ENCODE peak calls at places on chromosome 6, in seven cellular contexts. One of them, this sample, is unnamed.

GRCh38 chr6:5036309-5036708 is 32.5 kb upstream of the RPP40 start:
- DNase-seq in Ammon's horn: no peak
- DNase-seq in activated naive CD4-positive, alpha-beta T cell treated with anti-CD3 and anti-CD28 coated beads, Interleukin-2, amount 10 ng/mL, durations not matched to agents 7 days and 5 days: no peak
- DNase-seq in CMK: no peak
- DNase-seq in T-helper 1 cell: no peak
- DNase-seq in M059J: peak; percentile 42
- DNase-seq in GM13977: no peak
- DNase-seq in this sample: no peak

GRCh38 chr6:52640170-52640569 is 30.7 kb upstream of the TMEM14A start:
- DNase-seq in CMK: no peak
- DNase-seq in GM13977: no peak
- DNase-seq in activated naive CD4-positive, alpha-beta T cell treated with anti-CD3 and anti-CD28 coated beads, Interleukin-2, amount 10 ng/mL, durations not matched to agents 7 days and 5 days: no peak
- DNase-seq in Ammon's horn: peak; percentile 56
- DNase-seq in M059J: no peak
- DNase-seq in T-helper 1 cell: no peak
- DNase-seq in this sample: no peak

GRCh38 chr6:77456531-77457248 is 6.6 kb downstream of the HTR1B start:
- DNase-seq in activated naive CD4-positive, alpha-beta T cell treated with anti-CD3 and anti-CD28 coated beads, Interleukin-2, amount 10 ng/mL, durations not matched to agents 7 days and 5 days: no peak
- DNase-seq in GM13977: no peak
- DNase-seq in Ammon's horn: no peak
- DNase-seq in CMK: no peak
- DNase-seq in T-helper 1 cell: no peak
- DNase-seq in M059J: peak; percentile 97
- DNase-seq in this sample: no peak

GRCh38 chr6:42411431-42411830 is 40.3 kb downstream of the TRERF1 start:
- DNase-seq in M059J: no peak
- DNase-seq in Ammon's horn: peak; percentile 27
- DNase-seq in activated naive CD4-positive, alpha-beta T cell treated with anti-CD3 and anti-CD28 coated beads, Interleukin-2, amount 10 ng/mL, durations not matched to agents 7 days and 5 days: no peak
- DNase-seq in CMK: no peak
- DNase-seq in GM13977: no peak
- DNase-seq in T-helper 1 cell: no peak
- DNase-seq in this sample: no peak

GRCh38 chr6:129279343-129280104 is 396.6 kb downstream of the LAMA2 start:
- DNase-seq in T-helper 1 cell: no peak
- DNase-seq in activated naive CD4-positive, alpha-beta T cell treated with anti-CD3 and anti-CD28 coated beads, Interleukin-2, amount 10 ng/mL, durations not matched to agents 7 days and 5 days: no peak
- DNase-seq in CMK: no peak
- DNase-seq in M059J: no peak
- DNase-seq in GM13977: no peak
- DNase-seq in Ammon's horn: no peak
- DNase-seq in this sample: no peak

GRCh38 chr6:57013501-57013900 is 33.0 kb upstream of the KIAA1586 start:
- DNase-seq in CMK: no peak
- DNase-seq in Ammon's horn: no peak
- DNase-seq in M059J: peak; percentile 98
- DNase-seq in activated naive CD4-positive, alpha-beta T cell treated with anti-CD3 and anti-CD28 coated beads, Interleukin-2, amount 10 ng/mL, durations not matched to agents 7 days and 5 days: no peak
- DNase-seq in GM13977: no peak
- DNase-seq in T-helper 1 cell: no peak
- DNase-seq in this sample: no peak

GRCh38 chr6:165889636-165890403 is 226.8 kb upstream of the PDE10A start:
- DNase-seq in GM13977: peak; percentile 39
- DNase-seq in Ammon's horn: peak; percentile 46
- DNase-seq in CMK: no peak
- DNase-seq in T-helper 1 cell: no peak
- DNase-seq in activated naive CD4-positive, alpha-beta T cell treated with anti-CD3 and anti-CD28 coated beads, Interleukin-2, amount 10 ng/mL, durations not matched to agents 7 days and 5 days: no peak
- DNase-seq in M059J: peak; percentile 7
- DNase-seq in this sample: peak; percentile 34

GRCh38 chr6:21348462-21349195 is 244.9 kb upstream of the SOX4 start:
- DNase-seq in T-helper 1 cell: no peak
- DNase-seq in CMK: no peak
- DNase-seq in M059J: peak; percentile 96
- DNase-seq in GM13977: no peak
- DNase-seq in Ammon's horn: no peak
- DNase-seq in activated naive CD4-positive, alpha-beta T cell treated with anti-CD3 and anti-CD28 coated beads, Interleukin-2, amount 10 ng/mL, durations not matched to agents 7 days and 5 days: no peak
- DNase-seq in this sample: no peak

GRCh38 chr6:30882764-30883475 is 1.4 kb upstream of the DDR1 start:
- DNase-seq in activated naive CD4-positive, alpha-beta T cell treated with anti-CD3 and anti-CD28 coated beads, Interleukin-2, amount 10 ng/mL, durations not matched to agents 7 days and 5 days: no peak
- DNase-seq in M059J: no peak
- DNase-seq in T-helper 1 cell: no peak
- DNase-seq in GM13977: peak; percentile 81
- DNase-seq in Ammon's horn: no peak
- DNase-seq in CMK: no peak
- DNase-seq in this sample: no peak

GRCh38 chr6:10583509-10583908 is 62.4 kb downstream of the GCNT2 start:
- DNase-seq in GM13977: no peak
- DNase-seq in activated naive CD4-positive, alpha-beta T cell treated with anti-CD3 and anti-CD28 coated beads, Interleukin-2, amount 10 ng/mL, durations not matched to agents 7 days and 5 days: peak; percentile 21
- DNase-seq in Ammon's horn: no peak
- DNase-seq in CMK: no peak
- DNase-seq in T-helper 1 cell: peak; percentile 8
- DNase-seq in M059J: no peak
- DNase-seq in this sample: peak; percentile 73

GRCh38 chr6:127514396-127515227 is 4.5 kb downstream of the MTCL3 start:
- DNase-seq in T-helper 1 cell: peak; percentile 82
- DNase-seq in Ammon's horn: peak; percentile 76
- DNase-seq in M059J: no peak
- DNase-seq in activated naive CD4-positive, alpha-beta T cell treated with anti-CD3 and anti-CD28 coated beads, Interleukin-2, amount 10 ng/mL, durations not matched to agents 7 days and 5 days: peak; percentile 73
- DNase-seq in GM13977: peak; percentile 17
- DNase-seq in CMK: no peak
- DNase-seq in this sample: no peak

GRCh38 chr6:169689247-169689646 is 12.6 kb downstream of the WDR27 start:
- DNase-seq in GM13977: no peak
- DNase-seq in Ammon's horn: no peak
- DNase-seq in T-helper 1 cell: no peak
- DNase-seq in CMK: no peak
- DNase-seq in M059J: peak; percentile 98
- DNase-seq in activated naive CD4-positive, alpha-beta T cell treated with anti-CD3 and anti-CD28 coated beads, Interleukin-2, amount 10 ng/mL, durations not matched to agents 7 days and 5 days: no peak
- DNase-seq in this sample: no peak

GRCh38 chr6:34992353-34992752 is 103.3 kb downstream of the ANKS1A start:
- DNase-seq in M059J: no peak
- DNase-seq in T-helper 1 cell: no peak
- DNase-seq in Ammon's horn: no peak
- DNase-seq in activated naive CD4-positive, alpha-beta T cell treated with anti-CD3 and anti-CD28 coated beads, Interleukin-2, amount 10 ng/mL, durations not matched to agents 7 days and 5 days: no peak
- DNase-seq in CMK: no peak
- DNase-seq in GM13977: no peak
- DNase-seq in this sample: no peak

GRCh38 chr6:110633731-110634130 is 157.3 kb upstream of the SLC22A16 start:
- DNase-seq in T-helper 1 cell: no peak
- DNase-seq in GM13977: no peak
- DNase-seq in M059J: no peak
- DNase-seq in CMK: no peak
- DNase-seq in Ammon's horn: no peak
- DNase-seq in activated naive CD4-positive, alpha-beta T cell treated with anti-CD3 and anti-CD28 coated beads, Interleukin-2, amount 10 ng/mL, durations not matched to agents 7 days and 5 days: no peak
- DNase-seq in this sample: no peak

GRCh38 chr6:53831956-53832660 is 37.3 kb downstream of the LRRC1 start:
- DNase-seq in Ammon's horn: no peak
- DNase-seq in GM13977: no peak
- DNase-seq in activated naive CD4-positive, alpha-beta T cell treated with anti-CD3 and anti-CD28 coated beads, Interleukin-2, amount 10 ng/mL, durations not matched to agents 7 days and 5 days: no peak
- DNase-seq in CMK: no peak
- DNase-seq in T-helper 1 cell: no peak
- DNase-seq in M059J: peak; percentile 31
- DNase-seq in this sample: no peak

GRCh38 chr6:118281291-118281690 is 266.8 kb upstream of the PLN start:
- DNase-seq in activated naive CD4-positive, alpha-beta T cell treated with anti-CD3 and anti-CD28 coated beads, Interleukin-2, amount 10 ng/mL, durations not matched to agents 7 days and 5 days: no peak
- DNase-seq in GM13977: no peak
- DNase-seq in M059J: no peak
- DNase-seq in Ammon's horn: no peak
- DNase-seq in T-helper 1 cell: no peak
- DNase-seq in CMK: no peak
- DNase-seq in this sample: no peak

GRCh38 chr6:54771968-54772367 is 74.6 kb upstream of the FAM83B start:
- DNase-seq in M059J: no peak
- DNase-seq in T-helper 1 cell: no peak
- DNase-seq in CMK: no peak
- DNase-seq in GM13977: no peak
- DNase-seq in activated naive CD4-positive, alpha-beta T cell treated with anti-CD3 and anti-CD28 coated beads, Interleukin-2, amount 10 ng/mL, durations not matched to agents 7 days and 5 days: no peak
- DNase-seq in Ammon's horn: no peak
- DNase-seq in this sample: no peak

GRCh38 chr6:15522427-15522826 is 140.4 kb downstream of the DTNBP1 start:
- DNase-seq in M059J: peak; percentile 40
- DNase-seq in CMK: no peak
- DNase-seq in GM13977: no peak
- DNase-seq in T-helper 1 cell: no peak
- DNase-seq in Ammon's horn: no peak
- DNase-seq in activated naive CD4-positive, alpha-beta T cell treated with anti-CD3 and anti-CD28 coated beads, Interleukin-2, amount 10 ng/mL, durations not matched to agents 7 days and 5 days: no peak
- DNase-seq in this sample: no peak

GRCh38 chr6:45916692-45917091 is 99.0 kb downstream of the CLIC5 start:
- DNase-seq in M059J: no peak
- DNase-seq in T-helper 1 cell: no peak
- DNase-seq in GM13977: no peak
- DNase-seq in activated naive CD4-positive, alpha-beta T cell treated with anti-CD3 and anti-CD28 coated beads, Interleukin-2, amount 10 ng/mL, durations not matched to agents 7 days and 5 days: no peak
- DNase-seq in CMK: no peak
- DNase-seq in Ammon's horn: no peak
- DNase-seq in this sample: no peak

GRCh38 chr6:113457156-113457555 is 400.0 kb upstream of the MARCKS start:
- DNase-seq in T-helper 1 cell: no peak
- DNase-seq in Ammon's horn: no peak
- DNase-seq in GM13977: no peak
- DNase-seq in CMK: no peak
- DNase-seq in activated naive CD4-positive, alpha-beta T cell treated with anti-CD3 and anti-CD28 coated beads, Interleukin-2, amount 10 ng/mL, durations not matched to agents 7 days and 5 days: no peak
- DNase-seq in M059J: peak; percentile 99
- DNase-seq in this sample: no peak

GRCh38 chr6:1701668-1702353 is 92.1 kb downstream of the FOXC1 start:
- DNase-seq in GM13977: no peak
- DNase-seq in Ammon's horn: no peak
- DNase-seq in CMK: no peak
- DNase-seq in T-helper 1 cell: no peak
- DNase-seq in activated naive CD4-positive, alpha-beta T cell treated with anti-CD3 and anti-CD28 coated beads, Interleukin-2, amount 10 ng/mL, durations not matched to agents 7 days and 5 days: no peak
- DNase-seq in M059J: peak; percentile 89
- DNase-seq in this sample: no peak

GRCh38 chr6:32203435-32204267 is 11.2 kb upstream of the GPSM3 start:
- DNase-seq in M059J: no peak
- DNase-seq in activated naive CD4-positive, alpha-beta T cell treated with anti-CD3 and anti-CD28 coated beads, Interleukin-2, amount 10 ng/mL, durations not matched to agents 7 days and 5 days: no peak
- DNase-seq in GM13977: no peak
- DNase-seq in Ammon's horn: no peak
- DNase-seq in CMK: no peak
- DNase-seq in T-helper 1 cell: no peak
- DNase-seq in this sample: no peak

GRCh38 chr6:127302728-127303675 is 36.3 kb downstream of the RNF146 start:
- DNase-seq in activated naive CD4-positive, alpha-beta T cell treated with anti-CD3 and anti-CD28 coated beads, Interleukin-2, amount 10 ng/mL, durations not matched to agents 7 days and 5 days: peak; percentile 61
- DNase-seq in CMK: no peak
- DNase-seq in T-helper 1 cell: peak; percentile 49
- DNase-seq in M059J: peak; percentile 59
- DNase-seq in Ammon's horn: peak; percentile 30
- DNase-seq in GM13977: peak; percentile 15
- DNase-seq in this sample: peak; percentile 28

GRCh38 chr6:154410619-154411044 is 54.0 kb upstream of the IPCEF1 start:
- DNase-seq in Ammon's horn: peak; percentile 63
- DNase-seq in activated naive CD4-positive, alpha-beta T cell treated with anti-CD3 and anti-CD28 coated beads, Interleukin-2, amount 10 ng/mL, durations not matched to agents 7 days and 5 days: no peak
- DNase-seq in GM13977: no peak
- DNase-seq in T-helper 1 cell: peak; percentile 36
- DNase-seq in M059J: peak; percentile 100
- DNase-seq in CMK: no peak
- DNase-seq in this sample: no peak

GRCh38 chr6:12149944-12150510 is 137.9 kb downstream of the HIVEP1 start:
- DNase-seq in T-helper 1 cell: no peak
- DNase-seq in M059J: no peak
- DNase-seq in GM13977: no peak
- DNase-seq in Ammon's horn: peak; percentile 50
- DNase-seq in activated naive CD4-positive, alpha-beta T cell treated with anti-CD3 and anti-CD28 coated beads, Interleukin-2, amount 10 ng/mL, durations not matched to agents 7 days and 5 days: no peak
- DNase-seq in CMK: no peak
- DNase-seq in this sample: no peak

GRCh38 chr6:36639171-36639808 is 39.2 kb upstream of the CDKN1A start:
- DNase-seq in M059J: no peak
- DNase-seq in CMK: no peak
- DNase-seq in T-helper 1 cell: no peak
- DNase-seq in Ammon's horn: no peak
- DNase-seq in activated naive CD4-positive, alpha-beta T cell treated with anti-CD3 and anti-CD28 coated beads, Interleukin-2, amount 10 ng/mL, durations not matched to agents 7 days and 5 days: no peak
- DNase-seq in GM13977: no peak
- DNase-seq in this sample: no peak

GRCh38 chr6:168626046-168626445 is 185.1 kb downstream of the SMOC2 start:
- DNase-seq in M059J: no peak
- DNase-seq in Ammon's horn: no peak
- DNase-seq in activated naive CD4-positive, alpha-beta T cell treated with anti-CD3 and anti-CD28 coated beads, Interleukin-2, amount 10 ng/mL, durations not matched to agents 7 days and 5 days: no peak
- DNase-seq in GM13977: no peak
- DNase-seq in T-helper 1 cell: no peak
- DNase-seq in CMK: no peak
- DNase-seq in this sample: no peak

GRCh38 chr6:94636780-94637385 is 940.5 kb upstream of the MANEA start:
- DNase-seq in GM13977: no peak
- DNase-seq in Ammon's horn: peak; percentile 3
- DNase-seq in M059J: no peak
- DNase-seq in CMK: no peak
- DNase-seq in activated naive CD4-positive, alpha-beta T cell treated with anti-CD3 and anti-CD28 coated beads, Interleukin-2, amount 10 ng/mL, durations not matched to agents 7 days and 5 days: no peak
- DNase-seq in T-helper 1 cell: no peak
- DNase-seq in this sample: no peak

GRCh38 chr6:34912715-34913464 is 23.8 kb downstream of the ANKS1A start:
- DNase-seq in GM13977: peak; percentile 46
- DNase-seq in CMK: no peak
- DNase-seq in Ammon's horn: no peak
- DNase-seq in M059J: peak; percentile 95
- DNase-seq in activated naive CD4-positive, alpha-beta T cell treated with anti-CD3 and anti-CD28 coated beads, Interleukin-2, amount 10 ng/mL, durations not matched to agents 7 days and 5 days: peak; percentile 62
- DNase-seq in T-helper 1 cell: peak; percentile 78
- DNase-seq in this sample: peak; percentile 12

GRCh38 chr6:143465546-143465945 is 14.9 kb downstream of the PEX3 start:
- DNase-seq in M059J: no peak
- DNase-seq in T-helper 1 cell: no peak
- DNase-seq in Ammon's horn: no peak
- DNase-seq in CMK: no peak
- DNase-seq in GM13977: no peak
- DNase-seq in activated naive CD4-positive, alpha-beta T cell treated with anti-CD3 and anti-CD28 coated beads, Interleukin-2, amount 10 ng/mL, durations not matched to agents 7 days and 5 days: no peak
- DNase-seq in this sample: no peak

GRCh38 chr6:156886409-156886808 is 109.2 kb downstream of the ARID1B start:
- DNase-seq in GM13977: peak; percentile 41
- DNase-seq in M059J: peak; percentile 28
- DNase-seq in T-helper 1 cell: no peak
- DNase-seq in activated naive CD4-positive, alpha-beta T cell treated with anti-CD3 and anti-CD28 coated beads, Interleukin-2, amount 10 ng/mL, durations not matched to agents 7 days and 5 days: no peak
- DNase-seq in Ammon's horn: no peak
- DNase-seq in CMK: no peak
- DNase-seq in this sample: no peak

GRCh38 chr6:44800171-44800671 is 412.7 kb downstream of the CDC5L start:
- DNase-seq in M059J: peak; percentile 39
- DNase-seq in T-helper 1 cell: no peak
- DNase-seq in activated naive CD4-positive, alpha-beta T cell treated with anti-CD3 and anti-CD28 coated beads, Interleukin-2, amount 10 ng/mL, durations not matched to agents 7 days and 5 days: no peak
- DNase-seq in Ammon's horn: no peak
- DNase-seq in CMK: no peak
- DNase-seq in GM13977: no peak
- DNase-seq in this sample: no peak

GRCh38 chr6:50822078-50822476 is 3.4 kb downstream of the TFAP2B start:
- DNase-seq in Ammon's horn: no peak
- DNase-seq in M059J: peak; percentile 69
- DNase-seq in CMK: no peak
- DNase-seq in activated naive CD4-positive, alpha-beta T cell treated with anti-CD3 and anti-CD28 coated beads, Interleukin-2, amount 10 ng/mL, durations not matched to agents 7 days and 5 days: no peak
- DNase-seq in T-helper 1 cell: no peak
- DNase-seq in GM13977: no peak
- DNase-seq in this sample: no peak

GRCh38 chr6:73937805-73938204 is 241.8 kb downstream of the CD109 start:
- DNase-seq in Ammon's horn: no peak
- DNase-seq in CMK: no peak
- DNase-seq in T-helper 1 cell: no peak
- DNase-seq in activated naive CD4-positive, alpha-beta T cell treated with anti-CD3 and anti-CD28 coated beads, Interleukin-2, amount 10 ng/mL, durations not matched to agents 7 days and 5 days: no peak
- DNase-seq in M059J: no peak
- DNase-seq in GM13977: no peak
- DNase-seq in this sample: no peak

GRCh38 chr6:16730720-16731502 is 30.3 kb downstream of the ATXN1 start:
- DNase-seq in activated naive CD4-positive, alpha-beta T cell treated with anti-CD3 and anti-CD28 coated beads, Interleukin-2, amount 10 ng/mL, durations not matched to agents 7 days and 5 days: no peak
- DNase-seq in CMK: no peak
- DNase-seq in Ammon's horn: no peak
- DNase-seq in M059J: peak; percentile 65
- DNase-seq in T-helper 1 cell: no peak
- DNase-seq in GM13977: no peak
- DNase-seq in this sample: no peak

This sample was measured in DND-41.